ENCODE peak calls at places on chromosomes 5 and 9, in four cellular contexts. One of them, this sample, is unnamed.

GRCh38 chr5:141969783-141970741 is 1.2 kb downstream of the RNF14 start:
- DNase-seq in neural progenitor cell: no peak
- DNase-seq in H9: no peak
- DNase-seq in PC-3: peak; percentile 16
- DNase-seq in this sample: peak; percentile 48

GRCh38 chr5:161219816-161220215 is 326.7 kb downstream of the GABRB2 start:
- DNase-seq in H9: no peak
- DNase-seq in neural progenitor cell: no peak
- DNase-seq in PC-3: no peak
- DNase-seq in this sample: no peak

GRCh38 chr9:85258823-85259370 is 482.9 kb downstream of the AGTPBP1 start:
- DNase-seq in PC-3: peak; percentile 34
- DNase-seq in neural progenitor cell: peak; percentile 86
- DNase-seq in H9: peak; percentile 76
- DNase-seq in this sample: peak; percentile 83

GRCh38 chr5:162107591-162107990 is 40.0 kb downstream of the GABRG2 start:
- DNase-seq in neural progenitor cell: no peak
- DNase-seq in PC-3: no peak
- DNase-seq in H9: no peak
- DNase-seq in this sample: no peak

GRCh38 chr5:81856948-81857928 is 106.3 kb upstream of the SSBP2 start:
- DNase-seq in H9: peak; percentile 58
- DNase-seq in neural progenitor cell: peak; percentile 52
- DNase-seq in PC-3: peak; percentile 57
- DNase-seq in this sample: peak; percentile 13

GRCh38 chr9:5041390-5042115 is 56.5 kb downstream of the JAK2 start:
- DNase-seq in H9: no peak
- DNase-seq in neural progenitor cell: no peak
- DNase-seq in PC-3: no peak
- DNase-seq in this sample: no peak

GRCh38 chr5:33118761-33119415 is 321.9 kb upstream of the TARS1 start:
- DNase-seq in neural progenitor cell: no peak
- DNase-seq in H9: no peak
- DNase-seq in PC-3: peak; percentile 51
- DNase-seq in this sample: no peak

GRCh38 chr5:14156611-14157493 is 13.7 kb downstream of the TRIO start:
- DNase-seq in neural progenitor cell: no peak
- DNase-seq in H9: no peak
- DNase-seq in PC-3: peak; percentile 98
- DNase-seq in this sample: peak; percentile 55

GRCh38 chr5:172860520-172861443 is 26.7 kb downstream of the ERGIC1 start:
- DNase-seq in PC-3: no peak
- DNase-seq in H9: no peak
- DNase-seq in neural progenitor cell: no peak
- DNase-seq in this sample: no peak

GRCh38 chr9:122218070-122218884 is 10.5 kb downstream of the LHX6 start:
- DNase-seq in neural progenitor cell: no peak
- DNase-seq in H9: no peak
- DNase-seq in PC-3: peak; percentile 53
- DNase-seq in this sample: no peak

GRCh38 chr9:75071530-75072122 is 16.3 kb downstream of the NMRK1 start:
- DNase-seq in PC-3: peak; percentile 82
- DNase-seq in H9: peak; percentile 43
- DNase-seq in neural progenitor cell: no peak
- DNase-seq in this sample: no peak

GRCh38 chr5:144404021-144404420 is 233.3 kb downstream of the KCTD16 start:
- DNase-seq in PC-3: no peak
- DNase-seq in neural progenitor cell: no peak
- DNase-seq in H9: no peak
- DNase-seq in this sample: no peak

GRCh38 chr5:33136785-33137184 is 304.0 kb upstream of the TARS1 start:
- DNase-seq in PC-3: no peak
- DNase-seq in H9: no peak
- DNase-seq in neural progenitor cell: no peak
- DNase-seq in this sample: no peak

GRCh38 chr9:4630836-4631235 is 31.3 kb upstream of the PLPP6 start:
- DNase-seq in neural progenitor cell: peak; percentile 43
- DNase-seq in H9: no peak
- DNase-seq in PC-3: no peak
- DNase-seq in this sample: no peak

GRCh38 chr9:124780060-124780756 is 3.3 kb downstream of the OLFML2A start:
- DNase-seq in neural progenitor cell: no peak
- DNase-seq in PC-3: no peak
- DNase-seq in H9: no peak
- DNase-seq in this sample: no peak

GRCh38 chr5:141701341-141702119 is 19.5 kb upstream of the ARAP3 start:
- DNase-seq in PC-3: no peak
- DNase-seq in H9: no peak
- DNase-seq in neural progenitor cell: no peak
- DNase-seq in this sample: no peak

GRCh38 chr5:37871023-37871815 is 31.4 kb upstream of the GDNF start:
- DNase-seq in PC-3: peak; percentile 48
- DNase-seq in H9: no peak
- DNase-seq in neural progenitor cell: no peak
- DNase-seq in this sample: no peak

GRCh38 chr5:163586431-163587033 is 81.1 kb downstream of the MAT2B start:
- DNase-seq in PC-3: no peak
- DNase-seq in neural progenitor cell: no peak
- DNase-seq in H9: no peak
- DNase-seq in this sample: no peak

GRCh38 chr5:1465117-1465516 is 19.9 kb upstream of the SLC6A3 start:
- DNase-seq in H9: no peak
- DNase-seq in PC-3: no peak
- DNase-seq in neural progenitor cell: no peak
- DNase-seq in this sample: no peak

GRCh38 chr9:133258061-133259015 is 16.7 kb downstream of the ABO start:
- DNase-seq in neural progenitor cell: no peak
- DNase-seq in PC-3: no peak
- DNase-seq in H9: no peak
- DNase-seq in this sample: peak; percentile 66

GRCh38 chr5:2224689-2225088 is 342.0 kb upstream of the IRX4 start:
- DNase-seq in H9: no peak
- DNase-seq in PC-3: no peak
- DNase-seq in neural progenitor cell: no peak
- DNase-seq in this sample: no peak

GRCh38 chr5:35777358-35778087 is 79.2 kb upstream of the IL7R start:
- DNase-seq in PC-3: peak; percentile 84
- DNase-seq in neural progenitor cell: peak; percentile 92
- DNase-seq in H9: peak; percentile 47
- DNase-seq in this sample: peak; percentile 91

GRCh38 chr9:19665146-19665863 is 123.5 kb downstream of the SLC24A2 start:
- DNase-seq in neural progenitor cell: no peak
- DNase-seq in H9: no peak
- DNase-seq in PC-3: no peak
- DNase-seq in this sample: no peak

GRCh38 chr9:16318516-16319060 is 551.9 kb downstream of the BNC2 start:
- DNase-seq in H9: peak; percentile 10
- DNase-seq in neural progenitor cell: no peak
- DNase-seq in PC-3: no peak
- DNase-seq in this sample: no peak

GRCh38 chr9:16315720-16316119 is 554.8 kb downstream of the BNC2 start:
- DNase-seq in PC-3: no peak
- DNase-seq in H9: peak; percentile 18
- DNase-seq in neural progenitor cell: no peak
- DNase-seq in this sample: no peak

GRCh38 chr9:16316911-16317817 is 553.3 kb downstream of the BNC2 start:
- DNase-seq in neural progenitor cell: no peak
- DNase-seq in PC-3: no peak
- DNase-seq in H9: peak; percentile 12
- DNase-seq in this sample: no peak

GRCh38 chr9:16314476-16314875 is 556.0 kb downstream of the BNC2 start:
- DNase-seq in PC-3: no peak
- DNase-seq in neural progenitor cell: no peak
- DNase-seq in H9: peak; percentile 7
- DNase-seq in this sample: no peak

DNA sequence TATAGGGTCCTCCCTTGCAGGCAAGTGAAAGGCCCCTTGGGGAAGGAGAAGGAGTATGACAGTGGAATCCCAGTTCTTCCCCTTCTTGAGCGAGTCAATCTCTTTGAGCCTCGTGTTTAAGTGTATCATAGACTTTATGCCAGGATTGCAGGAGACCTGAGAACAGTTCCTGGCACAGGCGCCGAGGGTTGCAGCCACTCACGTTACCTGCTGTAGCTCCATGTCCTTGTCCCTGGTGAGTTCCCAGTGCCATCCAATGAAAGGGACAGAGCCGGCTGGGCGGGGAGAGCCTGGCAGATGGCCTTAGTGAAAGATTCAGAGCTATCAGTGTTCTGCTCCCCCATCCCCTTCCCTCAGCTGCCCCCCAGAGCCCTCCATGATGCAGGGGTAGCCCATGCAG is 554.1 kb downstream of the BNC2 start:
- DNase-seq in PC-3: no peak
- DNase-seq in neural progenitor cell: no peak
- DNase-seq in H9: peak; percentile 23
- DNase-seq in this sample: no peak
- H3K27ac ChIP-seq in PC-3: no peak overlapping the region
- H3K27ac ChIP-seq in neural progenitor cell: no peak overlapping the region
- H3K27ac ChIP-seq in H9: no peak overlapping the region
- H3K27ac ChIP-seq in this sample: no peak overlapping the region

DNA sequence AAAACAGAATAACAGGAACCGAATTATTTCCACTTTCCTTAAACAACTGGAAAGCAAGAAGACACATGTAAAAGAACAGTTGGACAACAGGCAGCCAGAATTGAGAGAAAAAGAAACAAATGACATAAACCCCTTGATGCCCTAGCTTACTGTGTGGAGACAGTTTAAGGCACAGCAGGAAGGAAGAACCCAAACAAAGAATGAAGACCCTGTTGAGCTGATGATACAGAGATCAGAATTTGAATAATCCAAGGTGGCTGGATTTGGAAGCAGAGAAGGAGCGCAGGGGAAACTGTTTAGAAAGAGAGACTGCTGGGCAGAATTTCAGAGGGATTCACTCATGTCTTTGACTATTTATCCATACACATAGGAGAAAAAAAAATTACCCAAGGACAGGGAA is 316.3 kb upstream of the POU5F2 start:
- DNase-seq in neural progenitor cell: peak; percentile 73
- DNase-seq in PC-3: no peak
- DNase-seq in H9: no peak
- DNase-seq in this sample: no peak
- H3K79me2 ChIP-seq in neural progenitor cell: peaks cover 6% of the 10 kb centered on the region
- H3K79me2 ChIP-seq in PC-3: no peaks in the 10 kb centered on the region
- H3K79me2 ChIP-seq in H9: no peaks in the 10 kb centered on the region
- H3K79me2 ChIP-seq in this sample: peaks cover 2% of the 10 kb centered on the region

GRCh38 chr9:70069734-70070133 is 26.1 kb downstream of the MAMDC2 start:
- DNase-seq in PC-3: no peak
- DNase-seq in H9: no peak
- DNase-seq in neural progenitor cell: no peak
- DNase-seq in this sample: no peak

GRCh38 chr9:70065572-70065971 is 21.9 kb downstream of the MAMDC2 start:
- DNase-seq in PC-3: no peak
- DNase-seq in H9: no peak
- DNase-seq in neural progenitor cell: no peak
- DNase-seq in this sample: no peak

GRCh38 chr9:70064496-70064895 is 20.8 kb downstream of the MAMDC2 start:
- DNase-seq in H9: no peak
- DNase-seq in PC-3: no peak
- DNase-seq in neural progenitor cell: no peak
- DNase-seq in this sample: no peak

GRCh38 chr9:70066418-70066817 is 22.8 kb downstream of the MAMDC2 start:
- DNase-seq in neural progenitor cell: no peak
- DNase-seq in PC-3: no peak
- DNase-seq in H9: no peak
- DNase-seq in this sample: no peak

GRCh38 chr9:70066874-70067273 is 23.2 kb downstream of the MAMDC2 start:
- DNase-seq in PC-3: no peak
- DNase-seq in neural progenitor cell: no peak
- DNase-seq in H9: no peak
- DNase-seq in this sample: no peak
- H3K27ac ChIP-seq in PC-3: no peak overlapping the region
- H3K27ac ChIP-seq in neural progenitor cell: no peak overlapping the region
- H3K27ac ChIP-seq in H9: no peak overlapping the region
- H3K27ac ChIP-seq in this sample: no peak overlapping the region

GRCh38 chr9:95017661-95018060 is 291.2 kb downstream of the AOPEP start:
- DNase-seq in neural progenitor cell: no peak
- DNase-seq in H9: no peak
- DNase-seq in PC-3: peak; percentile 32
- DNase-seq in this sample: no peak

GRCh38 chr9:95023217-95024003 is 294.1 kb downstream of the FANCC start:
- DNase-seq in H9: no peak
- DNase-seq in PC-3: peak; percentile 87
- DNase-seq in neural progenitor cell: no peak
- DNase-seq in this sample: no peak

GRCh38 chr9:95024097-95024671 is 293.3 kb downstream of the FANCC start:
- DNase-seq in neural progenitor cell: peak; percentile 40
- DNase-seq in PC-3: peak; percentile 20
- DNase-seq in H9: peak; percentile 47
- DNase-seq in this sample: no peak

GRCh38 chr9:95018099-95018927 is 291.8 kb downstream of the AOPEP start:
- DNase-seq in PC-3: peak; percentile 89
- DNase-seq in H9: no peak
- DNase-seq in neural progenitor cell: peak; percentile 52
- DNase-seq in this sample: no peak

DNA sequence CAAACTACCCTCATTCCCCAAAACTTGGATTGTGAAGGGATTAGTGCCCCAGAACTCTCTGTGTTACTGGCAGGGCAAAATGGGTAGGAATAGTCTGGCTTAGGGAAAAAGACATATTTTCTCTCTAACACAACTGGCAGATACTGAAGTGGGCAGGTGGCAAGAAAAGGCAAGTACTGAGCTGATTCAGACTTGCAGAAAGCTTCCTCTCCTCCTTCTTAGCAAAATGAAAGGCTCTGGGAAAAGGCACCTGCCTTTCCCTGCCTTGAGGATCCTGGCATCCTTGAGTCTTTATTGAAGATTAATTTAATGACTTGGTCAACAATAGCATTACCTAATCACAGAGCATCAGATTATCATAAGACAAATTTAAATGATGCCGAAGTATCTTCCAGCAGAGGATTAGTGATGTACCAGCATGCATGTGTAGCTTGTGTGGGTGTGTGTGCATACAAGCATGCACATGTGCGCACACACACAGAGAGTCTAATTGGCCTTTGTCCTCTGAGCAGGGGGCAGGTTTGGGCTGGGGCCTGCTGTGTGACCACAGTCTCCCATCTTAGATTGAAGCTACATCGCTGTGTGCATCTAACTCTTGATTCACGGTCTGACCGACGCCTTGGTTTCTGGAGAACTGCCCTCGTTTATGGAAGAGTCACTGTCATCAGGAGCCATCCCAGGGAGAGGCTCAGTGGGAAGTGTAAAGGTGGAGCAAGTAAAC is 294.8 kb downstream of the AOPEP start:
- DNase-seq in neural progenitor cell: no peak
- DNase-seq in H9: no peak
- DNase-seq in PC-3: no peak
- DNase-seq in this sample: no peak
- H3K79me2 ChIP-seq in neural progenitor cell: no peaks in the 10 kb centered on the region
- H3K79me2 ChIP-seq in H9: no peaks in the 10 kb centered on the region
- H3K79me2 ChIP-seq in PC-3: peaks cover 60% of the 10 kb centered on the region
- H3K79me2 ChIP-seq in this sample: peaks cover 97% of the 10 kb centered on the region

This sample was measured in hepatocyte.